ENCODE peak calls at places on chromosomes 13 and 19, in six cellular contexts. K is iris pigment epithelial cell, V is HFFc6, Y is ureter, N is HuH-7.5, J is T-helper 2 cell. T is an unnamed sample.

GRCh38 chr13:109249780-109250528 is 536.4 kb downstream of the IRS2 start:
- DNase-seq in K (peak), V (no peak), Y (no peak), N (no peak), J (no peak), T (no peak)

GRCh38 chr19:7739211-7739752 is 7.4 kb upstream of the CLEC4G start:
- DNase-seq in K (no peak), V (no peak), Y (no peak), N (no peak), J (no peak), T (no peak)

GRCh38 chr13:24033527-24034302 is 126.8 kb upstream of the SPATA13 start:
- DNase-seq in K (peak), V (peak), Y (peak), N (no peak), J (no peak), T (no peak)

GRCh38 chr19:46841458-46842083 is 9.1 kb downstream of the AP2S1 start:
- DNase-seq in K (peak), V (peak), Y (peak), N (no peak), J (no peak), T (no peak)

GRCh38 chr19:13038306-13039210 is 43.3 kb downstream of the NFIX start:
- DNase-seq in K (no peak), V (no peak), Y (no peak), N (no peak), J (no peak), T (no peak)

GRCh38 chr13:82758056-82758455 is 1124.2 kb downstream of the SLITRK1 start:
- DNase-seq in K (peak), V (no peak), Y (no peak), N (peak), J (no peak), T (no peak)

GRCh38 chr13:80312967-80313366 is 28.0 kb downstream of the SPRY2 start:
- DNase-seq in K (peak), V (peak), Y (no peak), N (no peak), J (no peak), T (no peak)

GRCh38 chr19:58409010-58409790 is 751 bp downstream of the ZNF584 start:
- DNase-seq in K (no peak), V (no peak), Y (no peak), N (peak), J (no peak), T (no peak)

GRCh38 chr13:110213461-110214074 is 93.4 kb downstream of the COL4A1 start:
- DNase-seq in K (no peak), V (no peak), Y (no peak), N (no peak), J (no peak), T (peak)

GRCh38 chr19:2289714-2290435 is 7.9 kb upstream of the PEAK3 start:
- DNase-seq in K (no peak), V (no peak), Y (no peak), N (no peak), J (no peak), T (no peak)

GRCh38 chr19:35596366-35596999 is 10.5 kb downstream of the PMIS2 start:
- DNase-seq in K (peak), V (peak), Y (no peak), N (no peak), J (no peak), T (no peak)

GRCh38 chr13:43935878-43936277 is 56.2 kb downstream of the LACC1 start:
- DNase-seq in K (no peak), V (no peak), Y (no peak), N (no peak), J (no peak), T (no peak)

GRCh38 chr13:80716610-80717081 is 375.7 kb upstream of the SPRY2 start:
- DNase-seq in K (peak), V (no peak), Y (no peak), N (peak), J (no peak), T (no peak)

GRCh38 chr13:59691501-59692066 is 472.1 kb downstream of the DIAPH3 start:
- DNase-seq in K (peak), V (no peak), Y (no peak), N (no peak), J (no peak), T (no peak)

T was measured in osteocyte.